ENCODE peak calls at places on chromosomes 7 and 10, in eight cellular contexts. E, A, S, L, M, F, X and H are unnamed samples. For H3K9me3, the result is how much of the 10 kb centered on the place peaks cover.

GRCh38 chr7:2824678-2825461 is 19.2 kb downstream of the GNA12 start:
- DNase-seq in E (no peak), A (no peak), S (no peak), L (no peak), M (no peak), F (no peak), X (no peak), H (no peak)

GRCh38 chr7:127979113-127979727 is 52.0 kb downstream of the LRRC4 start:
- DNase-seq in E (no peak), A (no peak), S (no peak), L (no peak), M (no peak), F (no peak), X (no peak), H (no peak)

GRCh38 chr10:45374451-45375052 is 536 bp downstream of the ALOX5 start:
- DNase-seq in E (no peak), A (no peak), S (no peak), L (no peak), M (peak), F (peak), X (no peak), H (peak)

GRCh38 chr7:81527651-81528050 is 242.2 kb downstream of the HGF start:
- DNase-seq in E (no peak), A (no peak), S (no peak), L (no peak), M (no peak), F (no peak), X (no peak), H (no peak)

GRCh38 chr10:127877116-127877515 is 15.6 kb downstream of the CLRN3 start:
- DNase-seq in E (no peak), A (no peak), S (no peak), L (no peak), M (no peak), F (no peak), X (no peak), H (no peak)

GRCh38 chr7:150838965-150839650 is 13.2 kb upstream of the AOC1 start:
- DNase-seq in E (no peak), A (no peak), S (no peak), L (no peak), M (no peak), F (no peak), X (no peak), H (peak)

GRCh38 chr7:32068411-32068905 is 1.7 kb downstream of the PDE1C start:
- DNase-seq in E (no peak), A (no peak), S (no peak), L (no peak), M (no peak), F (no peak), X (no peak), H (no peak)

GRCh38 chr7:50346548-50347497 is 42.3 kb downstream of the IKZF1 start:
- DNase-seq in E (no peak), A (no peak), S (no peak), L (no peak), M (no peak), F (peak), X (no peak), H (no peak)

GRCh38 chr7:130112078-130112477 is 41.7 kb downstream of the KLHDC10 start:
- DNase-seq in E (no peak), A (no peak), S (no peak), L (no peak), M (peak), F (no peak), X (no peak), H (no peak)

GRCh38 chr7:94375167-94375566 is 19.5 kb upstream of the COL1A2 start:
- DNase-seq in E (no peak), A (no peak), S (no peak), L (peak), M (no peak), F (peak), X (no peak), H (peak)

GRCh38 chr7:74051629-74052410 is 23.8 kb downstream of the ELN start:
- DNase-seq in E (no peak), A (peak), S (no peak), L (peak), M (peak), F (no peak), X (peak), H (peak)

GRCh38 chr7:80263321-80263720 is 128.7 kb downstream of the GNAI1 start:
- DNase-seq in E (no peak), A (no peak), S (no peak), L (no peak), M (no peak), F (peak), X (no peak), H (no peak)

GRCh38 chr7:148304456-148304855 is 286.1 kb upstream of the C7orf33 start:
- DNase-seq in E (no peak), A (no peak), S (no peak), L (no peak), M (no peak), F (no peak), X (no peak), H (no peak)

GRCh38 chr10:61733358-61733940 is 70.7 kb downstream of the CABCOCO1 start:
- DNase-seq in E (no peak), A (no peak), S (no peak), L (no peak), M (peak), F (peak), X (no peak), H (no peak)

GRCh38 chr7:80529362-80529761 is 17.5 kb upstream of the GNAT3 start:
- DNase-seq in E (no peak), A (no peak), S (no peak), L (no peak), M (no peak), F (peak), X (no peak), H (no peak)

GRCh38 chr7:135930565-135931423 is 46.4 kb downstream of the MTPN start:
- DNase-seq in E (no peak), A (no peak), S (no peak), L (no peak), M (no peak), F (peak), X (no peak), H (peak)

GRCh38 chr10:71569775-71570588 is 149.6 kb downstream of the C10orf105 start:
- DNase-seq in E (peak), A (peak), S (peak), L (peak), M (peak), F (peak), X (peak), H (peak)

GRCh38 chr7:47102442-47102841 is 479.5 kb downstream of the TNS3 start:
- DNase-seq in E (no peak), A (no peak), S (no peak), L (no peak), M (no peak), F (no peak), X (no peak), H (no peak)

GRCh38 chr7:127809285-127809702 is 157.3 kb downstream of the SND1 start:
- DNase-seq in E (no peak), A (no peak), S (no peak), L (no peak), M (no peak), F (peak), X (no peak), H (no peak)

GRCh38 chr7:28062197-28062988 is 118.2 kb downstream of the JAZF1 start:
- DNase-seq in E (no peak), A (peak), S (peak), L (peak), M (peak), F (peak), X (peak), H (no peak)

GRCh38 chr10:70135684-70136083 is 3.1 kb upstream of the AIFM2 start:
- DNase-seq in E (no peak), A (no peak), S (no peak), L (no peak), M (no peak), F (no peak), X (no peak), H (no peak)

GRCh38 chr7:36538126-36538525 is 148.5 kb downstream of the ANLN start:
- DNase-seq in E (no peak), A (no peak), S (no peak), L (no peak), M (no peak), F (no peak), X (no peak), H (no peak)

GRCh38 chr10:103589074-103589630 is 95.6 kb downstream of the NEURL1 start:
- DNase-seq in E (no peak), A (no peak), S (no peak), L (no peak), M (peak), F (no peak), X (no peak), H (no peak)

GRCh38 chr7:27245798-27246691 is 3.4 kb downstream of the EVX1 start:
- DNase-seq in E (no peak), A (no peak), S (no peak), L (no peak), M (no peak), F (peak), X (no peak), H (no peak)

GRCh38 chr7:151992375-151992774 is 33.1 kb upstream of the GALNT11 start:
- DNase-seq in E (peak), A (peak), S (peak), L (peak), M (peak), F (peak), X (peak), H (peak)

GRCh38 chr7:158259671-158260423 is 327.8 kb downstream of the PTPRN2 start:
- DNase-seq in E (no peak), A (no peak), S (no peak), L (no peak), M (no peak), F (no peak), X (no peak), H (no peak)

GRCh38 chr7:140726304-140726703 is 29.8 kb downstream of the NDUFB2 start:
- DNase-seq in E (peak), A (peak), S (no peak), L (no peak), M (peak), F (peak), X (no peak), H (no peak)

GRCh38 chr10:66180651-66181318 is 745.1 kb upstream of the LRRTM3 start:
- DNase-seq in E (peak), A (peak), S (no peak), L (no peak), M (peak), F (peak), X (peak), H (no peak)

GRCh38 chr10:3785849-3786290 is 861 bp upstream of the KLF6 start:
- DNase-seq in E (no peak), A (no peak), S (no peak), L (peak), M (no peak), F (peak), X (peak), H (no peak)

GRCh38 chr7:49166441-49166840 is 242.1 kb downstream of the CDC14C start:
- DNase-seq in E (no peak), A (no peak), S (no peak), L (no peak), M (no peak), F (peak), X (no peak), H (no peak)

GRCh38 chr10:28806481-28806880 is 129.2 kb downstream of the BAMBI start:
- DNase-seq in E (no peak), A (no peak), S (no peak), L (no peak), M (no peak), F (no peak), X (no peak), H (no peak)

GRCh38 chr10:46255696-46256355 is 31.0 kb upstream of the ANTXRL start:
- DNase-seq in E (no peak), A (peak), S (peak), L (peak), M (peak), F (peak), X (peak), H (peak)

GRCh38 chr10:69639291-69640195 is 9.5 kb downstream of the FAM241B start:
- DNase-seq in E (peak), A (peak), S (peak), L (no peak), M (peak), F (peak), X (peak), H (peak)

GRCh38 chr7:101891124-101891523 is 73.7 kb downstream of the CUX1 start:
- DNase-seq in E (no peak), A (no peak), S (no peak), L (no peak), M (no peak), F (no peak), X (no peak), H (no peak)

GRCh38 chr10:68597407-68597806 is 37.3 kb downstream of the TET1 start:
- DNase-seq in E (no peak), A (no peak), S (no peak), L (no peak), M (no peak), F (no peak), X (no peak), H (no peak)

GRCh38 chr7:103833401-103833800 is 156.1 kb downstream of the RELN start:
- DNase-seq in E (no peak), A (no peak), S (no peak), L (no peak), M (no peak), F (no peak), X (no peak), H (no peak)

GRCh38 chr7:143148050-143148449 is 16.2 kb downstream of the PIP start:
- DNase-seq in E (no peak), A (no peak), S (no peak), L (no peak), M (no peak), F (no peak), X (no peak), H (no peak)

GRCh38 chr10:38103754-38104153 is 9.6 kb downstream of the ZNF37A start:
- DNase-seq in E (no peak), A (no peak), S (no peak), L (no peak), M (no peak), F (no peak), X (no peak), H (no peak)

GRCh38 chr10:38102889-38103288 is 8.8 kb downstream of the ZNF37A start:
- DNase-seq in E (no peak), A (no peak), S (no peak), L (no peak), M (no peak), F (peak), X (no peak), H (no peak)
- H3K9me3 ChIP-seq in E (under half), A (half or more), S (under half), L (under half), M (under half), F (under half), X (under half), H (under half)

DNA sequence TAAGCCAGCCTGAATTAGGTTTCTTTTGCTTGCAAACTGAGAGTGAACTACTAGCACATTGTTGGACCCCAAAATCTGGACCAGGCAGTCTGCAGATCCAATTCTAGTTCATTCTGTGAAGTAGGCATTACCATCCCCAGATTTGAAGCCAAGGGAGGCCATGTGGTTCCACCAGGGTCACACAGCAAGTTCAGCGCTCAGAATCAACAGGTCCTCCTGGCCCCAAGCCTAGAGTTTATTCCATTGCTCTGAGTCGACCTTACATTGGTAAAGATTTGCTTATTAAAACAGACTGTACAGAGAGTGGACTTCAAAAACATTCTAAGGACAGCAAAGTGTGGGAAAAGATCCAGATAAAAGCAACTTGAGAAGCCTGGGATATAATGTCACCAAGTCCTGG is 50.9 kb downstream of the AFAP1L2 start:
- DNase-seq in E (no peak), A (no peak), S (no peak), L (no peak), M (no peak), F (no peak), X (no peak), H (peak)
- H3K9me3 ChIP-seq in E (under half), A (under half), S (under half), L (under half), M (under half), F (under half), X (under half), H (under half)

DNA sequence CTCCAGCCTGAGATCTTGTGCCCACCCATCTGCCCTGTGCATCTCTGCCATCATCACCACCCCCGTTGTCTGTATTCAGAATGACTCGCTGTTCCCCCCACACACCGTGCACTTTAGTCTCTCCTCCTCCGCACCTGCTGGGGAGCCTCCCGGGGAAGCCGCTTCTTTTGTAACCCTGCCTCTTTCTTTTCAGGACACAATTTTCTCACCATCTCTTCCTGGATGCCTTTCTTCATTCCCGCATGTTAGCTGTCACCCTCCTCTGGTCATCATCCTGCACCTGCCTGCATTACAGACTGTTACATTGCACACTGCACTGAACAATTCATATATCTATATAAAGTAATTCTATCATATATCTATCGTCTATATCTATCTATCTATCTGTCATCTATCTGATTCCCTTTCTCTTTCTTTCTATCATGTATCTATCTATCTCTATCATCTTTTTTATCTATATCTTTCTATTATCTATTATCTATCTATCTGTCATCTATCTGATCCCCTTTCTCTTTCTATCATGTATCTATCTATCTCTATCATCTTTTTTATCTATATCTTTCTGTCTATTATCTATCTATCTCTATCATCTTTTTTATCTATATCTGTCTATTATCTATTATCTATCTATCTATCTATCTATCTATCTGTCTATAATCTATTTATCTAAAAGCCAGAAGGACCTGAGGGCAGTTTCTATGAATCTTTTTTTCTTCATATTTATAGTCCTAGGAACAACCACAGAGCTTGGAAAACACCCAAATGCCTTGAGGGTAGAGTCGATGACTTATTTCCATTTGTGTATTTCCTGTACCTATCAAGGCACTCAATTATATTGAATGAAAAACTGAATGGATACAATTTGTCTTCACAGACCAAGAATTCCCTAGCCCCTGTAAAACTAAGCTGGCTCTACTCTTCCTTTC is 642.5 kb downstream of the ACTR3B start:
- DNase-seq in E (no peak), A (no peak), S (no peak), L (no peak), M (no peak), F (no peak), X (no peak), H (no peak)
- H3K9me3 ChIP-seq in E (under half), A (under half), S (under half), L (under half), M (under half), F (under half), X (under half), H (under half)

GRCh38 chr7:63096141-63096540 is 902.5 kb upstream of the ZNF722 start:
- DNase-seq in E (no peak), A (no peak), S (no peak), L (no peak), M (no peak), F (no peak), X (no peak), H (no peak)
- H3K9me3 ChIP-seq in E (under half), A (under half), S (under half), L (under half), M (under half), F (under half), X (under half), H (under half)

GRCh38 chr10:106399112-106399511 is 765.4 kb downstream of the SORCS1 start:
- DNase-seq in E (no peak), A (no peak), S (no peak), L (no peak), M (no peak), F (no peak), X (no peak), H (no peak)
- H3K9me3 ChIP-seq in E (under half), A (under half), S (under half), L (under half), M (under half), F (under half), X (under half), H (under half)

DNA sequence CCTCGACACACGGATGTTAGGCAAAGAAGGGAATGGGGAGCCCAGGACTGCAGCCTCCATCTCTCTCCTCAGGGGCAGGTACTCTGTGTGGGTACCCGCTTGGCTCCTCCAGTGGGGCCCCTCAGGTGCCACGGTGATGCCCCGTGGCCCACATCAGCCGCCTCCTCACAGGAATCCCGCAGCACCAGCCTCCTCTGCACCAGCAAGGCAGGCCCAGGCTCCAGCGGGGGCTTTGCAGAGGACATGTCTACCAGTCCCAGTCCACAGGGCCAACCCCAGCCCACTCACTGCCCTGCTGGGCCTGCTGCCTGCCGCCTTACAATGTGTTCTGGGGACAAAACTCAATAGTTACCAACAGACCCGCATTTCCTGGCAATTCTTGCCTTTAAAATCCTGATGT is 61.6 kb upstream of the ADGRA1 start:
- DNase-seq in E (no peak), A (no peak), S (no peak), L (no peak), M (no peak), F (no peak), X (no peak), H (no peak)
- H3K9me3 ChIP-seq in E (under half), A (under half), S (under half), L (under half), M (under half), F (under half), X (under half), H (under half)